ENCODE peak calls at places on chromosome 21, in four cellular contexts. Z is WERI-Rb-1, S is left lung, E is lower lobe of right lung. R is an unnamed sample.

GRCh38 chr21:16587141-16587570 is 857.4 kb downstream of the USP25 start:
- DNase-seq in Z (no peak), S (no peak), E (peak), R (peak)

GRCh38 chr21:26077523-26077922 is 93.0 kb downstream of the APP start:
- DNase-seq in Z (peak), S (no peak), E (no peak), R (no peak)

GRCh38 chr21:25283720-25284119 is 323.6 kb downstream of the MRPL39 start:
- DNase-seq in Z (no peak), S (no peak), E (no peak), R (peak)

GRCh38 chr21:22374218-22374969 is 1376.2 kb downstream of the NCAM2 start:
- DNase-seq in Z (no peak), S (no peak), E (no peak), R (no peak)

GRCh38 chr21:34884346-34884929 is 164.7 kb downstream of the RUNX1 start:
- DNase-seq in Z (no peak), S (no peak), E (no peak), R (no peak)

GRCh38 chr21:26918318-26919065 is 48.4 kb downstream of the ADAMTS5 start:
- DNase-seq in Z (no peak), S (no peak), E (no peak), R (peak)

GRCh38 chr21:43189936-43190335 is 21.1 kb downstream of the CRYAA start:
- DNase-seq in Z (peak), S (peak), E (no peak), R (no peak)

GRCh38 chr21:42864286-42864685 is 15.1 kb downstream of the WDR4 start:
- DNase-seq in Z (no peak), S (no peak), E (no peak), R (no peak)

GRCh38 chr21:34336756-34337391 is 26.9 kb upstream of the KCNE2 start:
- DNase-seq in Z (no peak), S (no peak), E (no peak), R (peak)

GRCh38 chr21:26842976-26843911 is 2.0 kb downstream of the ADAMTS1 start:
- DNase-seq in Z (no peak), S (peak), E (peak), R (peak)

GRCh38 chr21:42414928-42415769 is 11.4 kb downstream of the UBASH3A start:
- DNase-seq in Z (no peak), S (no peak), E (no peak), R (peak)

GRCh38 chr21:42681296-42682206 is 28.1 kb downstream of the PDE9A start:
- DNase-seq in Z (no peak), S (no peak), E (no peak), R (no peak)

GRCh38 chr21:38775733-38776132 is 30.0 kb upstream of the ETS2 start:
- DNase-seq in Z (no peak), S (no peak), E (no peak), R (no peak)
- H3K4me3 ChIP-seq in Z (no peak), S (no peak), E (no peak), R (no peak)

DNA sequence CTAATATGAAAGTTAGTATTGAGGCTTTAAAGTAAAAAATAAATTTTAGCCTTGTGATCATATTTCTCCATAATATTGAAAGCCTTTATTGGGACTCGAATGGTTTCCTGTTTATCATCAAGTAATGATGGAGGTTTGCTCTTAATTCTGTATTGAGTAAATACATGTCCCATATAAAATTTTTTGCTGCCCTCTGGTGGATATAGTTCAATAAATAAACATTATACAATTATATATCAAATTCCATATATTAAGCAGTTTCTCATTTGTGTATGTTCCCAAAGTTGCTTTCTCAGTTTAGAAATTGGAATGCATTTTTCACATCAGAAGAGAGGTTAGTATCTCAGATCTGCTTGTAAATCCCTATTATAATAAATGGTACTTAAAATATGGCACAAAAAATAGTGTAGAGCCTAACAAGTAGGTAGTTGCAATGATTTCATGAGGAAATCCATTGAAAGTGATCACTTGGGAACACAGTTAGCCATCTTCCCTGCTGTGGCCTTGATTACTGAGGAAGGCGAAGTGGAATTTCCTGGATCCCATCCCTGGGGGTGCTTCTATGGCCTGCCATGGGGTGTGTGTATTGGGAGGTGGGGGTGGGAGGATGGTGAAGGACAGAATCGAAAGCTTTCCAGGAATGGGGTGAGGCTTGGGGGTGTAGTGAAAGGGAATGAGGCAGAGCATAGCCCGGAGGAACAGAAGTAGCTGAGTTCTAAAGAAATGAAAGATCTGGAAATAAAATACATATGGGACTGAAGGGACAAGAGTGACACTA is 84.1 kb upstream of the C21orf91 start:
- DNase-seq in Z (no peak), S (no peak), E (no peak), R (peak)
- TF ChIP-seq CTCF in Z (no peak), S (no peak), E (peak), R (peak)

GRCh38 chr21:14275806-14276205 is 59.8 kb downstream of the RBM11 start:
- DNase-seq in Z (no peak), S (no peak), E (no peak), R (no peak)

GRCh38 chr21:14271053-14271452 is 55.1 kb downstream of the RBM11 start:
- DNase-seq in Z (no peak), S (no peak), E (no peak), R (no peak)

GRCh38 chr21:14270631-14271030 is 54.7 kb downstream of the RBM11 start:
- DNase-seq in Z (no peak), S (no peak), E (no peak), R (no peak)

DNA sequence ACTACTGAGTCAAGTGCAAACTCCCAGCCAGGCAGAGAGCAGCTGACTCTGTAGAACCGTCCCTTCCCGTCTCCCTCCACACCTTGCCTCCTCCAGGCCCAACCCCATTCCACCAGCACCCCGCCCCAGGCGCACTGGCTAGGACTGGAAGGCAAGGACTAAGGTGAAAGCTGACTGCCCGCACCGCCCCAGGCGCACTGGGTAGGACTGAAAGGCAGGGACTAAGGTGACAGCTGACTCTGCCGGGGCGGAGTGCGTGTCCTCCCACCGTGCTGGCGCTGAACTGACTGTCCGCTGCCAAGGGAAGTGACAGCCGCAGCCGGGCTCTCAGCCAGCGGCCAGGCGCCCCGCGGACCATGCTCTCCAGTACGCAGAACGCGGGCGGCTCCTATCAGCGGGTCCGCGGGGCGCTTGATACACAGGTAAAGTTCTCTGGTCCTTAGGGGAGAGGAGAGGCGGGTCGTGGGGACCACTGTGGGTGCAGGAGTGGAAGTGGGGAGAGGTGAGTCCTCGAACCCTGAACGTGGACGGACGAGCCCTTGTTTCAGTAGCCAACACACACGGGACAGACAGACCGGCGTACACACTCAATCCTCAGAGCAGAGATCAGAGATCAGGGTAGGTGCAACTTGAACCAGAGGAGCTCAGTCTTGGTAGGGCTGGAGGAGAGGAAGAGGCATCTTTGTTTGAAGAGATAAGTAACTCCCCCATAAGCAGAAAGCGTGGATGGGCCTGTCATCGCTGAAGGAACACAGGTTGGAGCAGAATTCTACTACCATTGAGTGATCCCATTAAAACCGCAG is 58.0 kb downstream of the RBM11 start:
- DNase-seq in Z (no peak), S (peak), E (peak), R (peak)
- H3K4me3 ChIP-seq in Z (no peak), S (peak), E (peak), R (peak)

GRCh38 chr21:45543710-45544448 is 1.6 kb upstream of the SLC19A1 start:
- DNase-seq in Z (peak), S (no peak), E (peak), R (no peak)

GRCh38 chr21:45543371-45543709 is 1.1 kb upstream of the SLC19A1 start:
- DNase-seq in Z (no peak), S (peak), E (peak), R (no peak)

GRCh38 chr21:45542667-45543370 is 579 bp upstream of the SLC19A1 start:
- DNase-seq in Z (no peak), S (peak), E (peak), R (no peak)

GRCh38 chr21:45541221-45542039 is 810 bp downstream of the SLC19A1 start:
- DNase-seq in Z (peak), S (peak), E (peak), R (peak)

DNA sequence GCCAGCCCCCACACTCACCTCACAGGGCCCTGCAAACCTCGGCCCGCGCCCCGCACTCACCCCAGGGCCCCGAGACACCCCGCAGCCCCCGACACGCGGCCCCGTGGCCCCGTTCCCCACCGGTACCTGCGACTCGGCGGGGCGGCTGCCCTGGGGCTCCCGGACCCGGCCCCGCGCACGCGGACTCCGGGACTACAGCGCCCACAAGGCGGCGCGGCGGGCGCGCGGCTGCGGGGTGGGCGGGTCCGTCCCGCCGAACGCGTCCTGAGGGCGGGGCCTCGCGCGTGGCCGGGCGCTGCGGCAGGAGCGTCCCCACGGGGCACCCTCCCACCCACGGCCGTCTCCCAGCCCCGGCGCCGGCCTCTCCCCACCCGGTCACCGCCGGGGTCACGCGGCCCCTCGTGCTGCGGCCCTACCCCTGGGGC is at the start of gene SLC19A1:
- DNase-seq in Z (peak), S (peak), E (peak), R (peak)
- TF ChIP-seq CTCF in Z (peak), S (peak), E (peak), R (peak)

GRCh38 chr21:33020558-33021100 is 5.1 kb upstream of the OLIG2 start:
- DNase-seq in Z (no peak), S (no peak), E (no peak), R (no peak)
- H3K4me3 ChIP-seq in Z (peak), S (no peak), E (no peak), R (no peak)

GRCh38 chr21:18369115-18369514 is 34.5 kb downstream of the TMPRSS15 start:
- DNase-seq in Z (peak), S (no peak), E (no peak), R (peak)
- TF ChIP-seq CTCF in Z (peak), S (peak), E (no peak), R (peak)

DNA sequence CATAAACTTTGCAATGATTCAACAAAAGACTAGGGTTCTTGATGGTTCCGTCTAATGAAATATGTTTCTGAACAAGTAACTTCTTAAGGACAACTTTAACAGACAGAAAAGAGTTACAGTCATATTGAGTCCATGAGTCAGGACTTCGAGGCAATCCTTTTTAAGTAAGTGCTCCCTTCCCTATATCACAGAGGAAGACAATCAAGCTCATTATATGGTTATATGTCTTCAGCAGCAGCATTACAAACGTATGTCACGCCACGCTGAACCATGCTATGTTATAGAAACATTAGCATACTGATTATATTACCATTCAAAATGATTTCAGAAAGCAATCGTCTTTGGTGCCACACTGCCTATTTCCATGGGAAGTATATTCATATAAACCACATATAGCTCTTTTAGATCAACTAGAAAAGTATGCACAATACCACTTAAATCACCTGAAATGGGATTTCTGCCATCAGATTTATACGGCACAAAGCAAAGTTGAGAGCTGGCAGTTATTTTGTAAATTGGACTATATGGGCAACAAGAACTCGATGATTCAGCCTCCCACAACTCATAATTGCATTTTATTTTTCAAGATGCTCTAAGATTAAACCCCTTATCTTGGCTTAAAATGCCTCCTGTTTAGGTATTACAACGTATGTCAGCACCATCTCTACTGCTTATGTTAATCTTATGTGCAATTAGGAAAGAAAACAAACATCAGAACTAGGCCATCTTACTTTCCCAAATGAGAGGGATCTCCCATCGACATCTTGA is 111.3 kb upstream of the SAMSN1 start:
- DNase-seq in Z (no peak), S (no peak), E (no peak), R (no peak)
- H3K4me3 ChIP-seq in Z (no peak), S (no peak), E (no peak), R (no peak)

DNA sequence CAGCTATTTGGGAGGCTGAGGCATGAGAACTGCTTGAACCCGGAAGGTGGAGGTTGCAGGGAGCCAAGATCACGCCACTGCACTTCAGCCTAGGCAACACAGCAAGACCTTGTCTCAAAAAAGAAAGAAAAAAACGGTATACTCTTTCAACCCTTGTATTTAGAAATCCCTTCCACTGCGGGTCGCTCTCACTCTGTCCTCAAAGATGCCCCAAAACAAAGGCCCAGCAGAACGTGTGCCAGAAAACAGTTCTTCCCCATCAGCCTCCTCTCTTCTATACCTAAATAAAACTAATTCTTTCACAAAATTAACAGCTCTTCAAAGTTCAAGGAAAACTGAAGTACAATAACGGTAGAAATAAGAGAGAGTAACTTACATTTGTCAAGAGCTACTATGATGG is 13.2 kb downstream of the SETD4 start:
- DNase-seq in Z (no peak), S (no peak), E (no peak), R (no peak)
- TF ChIP-seq CTCF in Z (no peak), S (no peak), E (no peak), R (no peak)

GRCh38 chr21:44527156-44527982 is 12.6 kb downstream of the KRTAP10-1 start:
- DNase-seq in Z (peak), S (no peak), E (peak), R (no peak)
- H3K4me3 ChIP-seq in Z (no peak), S (no peak), E (no peak), R (no peak)

GRCh38 chr21:31558839-31559367 is 100.6 kb upstream of the SOD1 start:
- DNase-seq in Z (peak), S (peak), E (peak), R (peak)
- TF ChIP-seq CTCF in Z (peak), S (no peak), E (peak), R (peak)